ENCODE peak calls at places on chromosomes 5 and 9, in eight cellular contexts. L is RWPE1; C is CD4-positive, alpha-beta memory T cell; T is cardiac muscle cell; N is PC-3; O is prostate gland; K is ovary; Y is left ventricle myocardium inferior. B is an unnamed sample.

GRCh38 chr9:96495341-96495740 is 45.4 kb downstream of the HABP4 start:
- DNase-seq in L (no peak), O (no peak), C (no peak), K (no peak), T (no peak), N (no peak), Y (no peak), B (peak)

GRCh38 chr5:179272326-179273073 is 72.8 kb downstream of the ADAMTS2 start:
- DNase-seq in T (no peak), K (peak), L (no peak), O (no peak), Y (peak), C (no peak), N (no peak), B (peak)

GRCh38 chr9:138112090-138112748 is 234.6 kb downstream of the CACNA1B start:
- DNase-seq in C (no peak), O (no peak), Y (no peak), T (no peak), K (no peak), N (no peak), L (no peak), B (no peak)

GRCh38 chr5:96572864-96573512 is 89.2 kb upstream of the CAST start:
- DNase-seq in Y (no peak), L (peak), C (no peak), T (no peak), K (no peak), O (no peak), N (peak), B (no peak)

GRCh38 chr5:25448646-25449045 is 803.9 kb upstream of the CDH10 start:
- DNase-seq in K (no peak), N (no peak), L (no peak), O (peak), C (no peak), Y (no peak), T (peak), B (no peak)

GRCh38 chr5:56402273-56403223 is 169.4 kb upstream of the ANKRD55 start:
- DNase-seq in T (peak), Y (no peak), K (no peak), O (no peak), L (no peak), C (no peak), N (no peak), B (no peak)

GRCh38 chr5:122118356-122118948 is 10.9 kb upstream of the ZNF474 start:
- DNase-seq in T (no peak), L (no peak), C (no peak), Y (no peak), O (no peak), N (no peak), K (no peak), B (no peak)

GRCh38 chr9:34994429-34995287 is 5.1 kb downstream of the DNAJB5 start:
- DNase-seq in O (peak), T (peak), L (peak), K (no peak), C (no peak), N (peak), Y (no peak), B (no peak)

GRCh38 chr5:92801921-92802320 is 779.1 kb downstream of the NR2F1-AS1 start:
- DNase-seq in K (no peak), C (no peak), L (no peak), N (no peak), T (peak), O (no peak), Y (no peak), B (no peak)

GRCh38 chr9:84145031-84145430 is 164.4 kb downstream of the RMI1 start:
- DNase-seq in O (no peak), N (no peak), K (no peak), T (no peak), L (no peak), Y (no peak), C (no peak), B (no peak)

GRCh38 chr5:151021771-151022170 is 1.4 kb downstream of the GPX3 start:
- DNase-seq in T (no peak), Y (no peak), N (no peak), K (no peak), O (no peak), L (no peak), C (no peak), B (no peak)

GRCh38 chr5:54388411-54388810 is 67.1 kb upstream of the HSPB3 start:
- DNase-seq in C (no peak), L (no peak), Y (no peak), N (no peak), K (no peak), T (no peak), O (no peak), B (no peak)

GRCh38 chr5:171908638-171909037 is 97.8 kb downstream of the FBXW11 start:
- DNase-seq in O (peak), L (no peak), N (no peak), Y (no peak), T (no peak), K (no peak), C (no peak), B (no peak)

GRCh38 chr5:565782-566445 is 41.7 kb upstream of the SLC9A3 start:
- DNase-seq in K (no peak), N (peak), T (no peak), C (no peak), Y (no peak), L (peak), O (no peak), B (no peak)

GRCh38 chr5:24633705-24634325 is 11.0 kb downstream of the CDH10 start:
- DNase-seq in T (peak), K (no peak), N (peak), Y (no peak), O (no peak), C (no peak), L (peak), B (no peak)

GRCh38 chr5:39608024-39608423 is 183.2 kb upstream of the DAB2 start:
- DNase-seq in L (no peak), K (no peak), O (no peak), C (no peak), T (no peak), N (no peak), Y (no peak), B (no peak)

GRCh38 chr9:111237447-111237846 is 92.6 kb downstream of the OR2K2 start:
- DNase-seq in L (no peak), Y (no peak), T (no peak), C (no peak), K (no peak), O (no peak), N (no peak), B (no peak)

GRCh38 chr9:13144176-13144820 is 135.2 kb downstream of the MPDZ start:
- DNase-seq in O (no peak), C (no peak), N (no peak), Y (no peak), T (no peak), K (no peak), L (no peak), B (no peak)

GRCh38 chr9:88535226-88535931 is 401 bp downstream of the NXNL2 start:
- DNase-seq in N (no peak), C (no peak), O (peak), K (peak), L (no peak), Y (no peak), T (peak), B (no peak)

GRCh38 chr9:101716629-101717028 is 21.8 kb downstream of the GRIN3A start:
- DNase-seq in L (no peak), C (no peak), N (no peak), K (no peak), O (no peak), Y (no peak), T (no peak), B (no peak)

GRCh38 chr9:126528111-126528510 is 85.6 kb upstream of the LMX1B start:
- DNase-seq in N (no peak), Y (no peak), K (no peak), C (no peak), T (no peak), O (no peak), L (no peak), B (peak)

GRCh38 chr9:87554177-87554940 is 56.7 kb downstream of the DAPK1 start:
- DNase-seq in K (no peak), Y (no peak), N (no peak), O (no peak), L (no peak), T (no peak), C (no peak), B (no peak)

GRCh38 chr9:126915281-126915816 is 767 bp downstream of the RALGPS1 start:
- DNase-seq in T (peak), K (peak), Y (peak), O (peak), L (peak), C (peak), N (peak), B (peak)

GRCh38 chr5:98106116-98107088 is 667.1 kb upstream of the RGMB start:
- DNase-seq in C (no peak), N (no peak), T (no peak), K (no peak), O (no peak), Y (no peak), L (no peak), B (no peak)

GRCh38 chr5:78533356-78533755 is 115.2 kb downstream of the LHFPL2 start:
- DNase-seq in Y (no peak), K (no peak), T (no peak), N (peak), O (no peak), L (no peak), C (no peak), B (no peak)

GRCh38 chr5:112967520-112968083 is 9.0 kb upstream of the DCP2 start:
- DNase-seq in Y (no peak), O (no peak), L (no peak), K (no peak), T (no peak), N (no peak), C (no peak), B (no peak)

GRCh38 chr5:98872679-98873078 is 56.1 kb downstream of the CHD1 start:
- DNase-seq in K (no peak), T (no peak), C (no peak), O (no peak), Y (no peak), N (peak), L (peak), B (no peak)

GRCh38 chr9:18822850-18823249 is 210.2 kb downstream of the SAXO1 start:
- DNase-seq in T (no peak), K (no peak), L (no peak), C (no peak), Y (no peak), O (no peak), N (no peak), B (no peak)
- H3K27ac ChIP-seq in T (no peak), K (no peak), L (no peak), C (no peak), Y (no peak), O (no peak), N (no peak), B (no peak)

GRCh38 chr5:80230269-80230992 is 25.4 kb downstream of the SERINC5 start:
- DNase-seq in C (no peak), Y (no peak), K (no peak), L (no peak), T (no peak), N (no peak), O (no peak), B (no peak)
- H3K27ac ChIP-seq in C (no peak), Y (no peak), K (no peak), L (no peak), T (peak), N (peak), O (no peak), B (no peak)

GRCh38 chr9:114083693-114084092 is 5.6 kb upstream of the AMBP start:
- DNase-seq in T (no peak), N (no peak), Y (no peak), O (no peak), C (no peak), K (no peak), L (no peak), B (no peak)
- H3K27ac ChIP-seq in T (no peak), N (no peak), Y (no peak), O (no peak), C (no peak), K (no peak), L (no peak), B (no peak)

GRCh38 chr9:22054529-22054928 is 45.4 kb upstream of the CDKN2B start:
- DNase-seq in C (no peak), Y (no peak), L (no peak), K (no peak), N (no peak), O (no peak), T (no peak), B (no peak)

GRCh38 chr9:22054076-22054475 is 45.0 kb upstream of the CDKN2B start:
- DNase-seq in N (no peak), T (no peak), K (no peak), O (no peak), C (no peak), Y (no peak), L (no peak), B (no peak)

GRCh38 chr9:22050924-22051323 is 41.8 kb upstream of the CDKN2B start:
- DNase-seq in O (no peak), L (no peak), K (no peak), N (no peak), C (no peak), T (no peak), Y (no peak), B (no peak)

GRCh38 chr9:22053178-22053577 is 44.1 kb upstream of the CDKN2B start:
- DNase-seq in N (peak), Y (no peak), O (no peak), L (no peak), T (no peak), K (no peak), C (no peak), B (no peak)

DNA sequence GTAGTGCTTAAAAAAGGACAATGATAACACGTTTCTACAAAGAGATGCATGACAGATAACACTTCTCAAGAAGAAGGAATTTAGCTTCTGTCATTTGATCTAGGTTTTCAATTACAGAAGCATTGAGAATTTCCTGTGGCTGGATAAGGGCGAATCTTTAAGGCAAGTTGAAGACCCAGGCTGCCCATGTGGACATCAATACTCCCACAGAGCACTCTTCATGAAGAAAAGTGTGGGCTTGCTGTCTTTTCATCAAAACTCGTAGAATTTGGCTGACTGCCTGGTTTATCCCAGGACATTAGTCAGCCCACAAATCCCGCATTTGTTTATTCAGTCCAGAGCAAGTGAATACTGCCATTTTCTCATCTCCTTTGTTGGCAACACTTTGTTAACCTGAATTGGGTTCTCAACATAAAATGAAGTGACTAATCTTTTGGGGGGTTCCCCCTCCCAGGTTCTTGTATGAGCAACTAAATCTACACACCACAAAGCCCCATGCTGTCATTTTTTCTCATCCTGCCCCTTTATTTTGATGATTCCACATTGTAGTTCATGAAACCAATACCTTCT is 43.4 kb upstream of the CDKN2B start:
- DNase-seq in O (no peak), C (peak), Y (no peak), L (peak), K (no peak), N (peak), T (no peak), B (no peak)
- H3K27ac ChIP-seq in O (no peak), C (no peak), Y (no peak), L (no peak), K (no peak), N (peak), T (no peak), B (no peak)

GRCh38 chr5:72286798-72287197 is 33.2 kb downstream of the MRPS27 start:
- DNase-seq in Y (no peak), L (no peak), O (no peak), K (no peak), N (no peak), T (no peak), C (no peak), B (no peak)
- H3K27ac ChIP-seq in Y (peak), L (no peak), O (no peak), K (no peak), N (no peak), T (peak), C (no peak), B (no peak)

DNA sequence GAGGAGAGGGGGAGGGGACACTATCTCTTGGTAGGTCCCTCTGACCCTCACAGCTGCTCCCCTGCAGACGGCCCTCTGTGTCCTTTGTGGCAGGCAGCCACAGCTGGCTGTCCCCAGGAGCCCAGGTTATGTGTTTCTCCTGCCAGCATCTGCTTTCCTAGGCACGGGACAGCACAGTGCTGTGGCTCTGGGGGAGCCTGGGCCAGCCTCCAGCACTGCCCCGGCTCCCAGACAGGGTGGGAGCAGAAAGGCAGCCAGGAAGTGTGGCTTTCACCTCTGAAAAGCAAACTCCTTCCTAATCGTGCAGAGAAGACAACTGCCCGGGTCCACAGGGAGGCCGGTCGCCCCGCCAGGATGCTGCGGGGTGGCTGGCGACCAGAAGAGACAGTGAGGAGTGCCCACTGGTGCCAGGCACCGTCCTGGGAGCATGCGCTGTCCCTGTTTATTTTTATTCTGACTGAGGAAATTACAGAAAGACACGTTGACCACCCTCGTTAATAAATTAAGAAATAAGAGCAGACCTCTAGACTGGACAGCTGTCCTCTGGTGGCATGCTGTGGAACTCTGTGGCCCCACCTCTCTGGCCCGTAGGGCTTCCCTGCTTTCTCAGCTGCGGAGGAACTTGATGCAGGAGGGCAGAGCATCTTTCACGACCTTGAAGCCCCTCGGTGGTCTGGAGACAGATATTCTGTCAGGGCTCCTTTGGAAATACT is 240.3 kb downstream of the FANCC start:
- DNase-seq in Y (no peak), N (no peak), O (no peak), C (no peak), T (no peak), L (no peak), K (peak), B (no peak)
- H3K27ac ChIP-seq in Y (peak), N (no peak), O (peak), C (no peak), T (no peak), L (peak), K (no peak), B (peak)

GRCh38 chr9:93183106-93183662 is 755 bp upstream of the WNK2 start:
- DNase-seq in T (no peak), N (no peak), Y (no peak), L (no peak), K (no peak), C (no peak), O (no peak), B (no peak)

GRCh38 chr9:93182572-93182971 is 1.4 kb upstream of the WNK2 start:
- DNase-seq in K (no peak), T (no peak), N (no peak), C (no peak), O (no peak), Y (no peak), L (no peak), B (no peak)

GRCh38 chr9:93184439-93185221 is 691 bp downstream of the WNK2 start:
- DNase-seq in Y (no peak), O (no peak), N (peak), L (peak), T (peak), K (no peak), C (no peak), B (no peak)

GRCh38 chr9:93185261-93186150 is 1.6 kb downstream of the WNK2 start:
- DNase-seq in O (no peak), N (peak), K (no peak), L (no peak), Y (no peak), T (no peak), C (no peak), B (no peak)

DNA sequence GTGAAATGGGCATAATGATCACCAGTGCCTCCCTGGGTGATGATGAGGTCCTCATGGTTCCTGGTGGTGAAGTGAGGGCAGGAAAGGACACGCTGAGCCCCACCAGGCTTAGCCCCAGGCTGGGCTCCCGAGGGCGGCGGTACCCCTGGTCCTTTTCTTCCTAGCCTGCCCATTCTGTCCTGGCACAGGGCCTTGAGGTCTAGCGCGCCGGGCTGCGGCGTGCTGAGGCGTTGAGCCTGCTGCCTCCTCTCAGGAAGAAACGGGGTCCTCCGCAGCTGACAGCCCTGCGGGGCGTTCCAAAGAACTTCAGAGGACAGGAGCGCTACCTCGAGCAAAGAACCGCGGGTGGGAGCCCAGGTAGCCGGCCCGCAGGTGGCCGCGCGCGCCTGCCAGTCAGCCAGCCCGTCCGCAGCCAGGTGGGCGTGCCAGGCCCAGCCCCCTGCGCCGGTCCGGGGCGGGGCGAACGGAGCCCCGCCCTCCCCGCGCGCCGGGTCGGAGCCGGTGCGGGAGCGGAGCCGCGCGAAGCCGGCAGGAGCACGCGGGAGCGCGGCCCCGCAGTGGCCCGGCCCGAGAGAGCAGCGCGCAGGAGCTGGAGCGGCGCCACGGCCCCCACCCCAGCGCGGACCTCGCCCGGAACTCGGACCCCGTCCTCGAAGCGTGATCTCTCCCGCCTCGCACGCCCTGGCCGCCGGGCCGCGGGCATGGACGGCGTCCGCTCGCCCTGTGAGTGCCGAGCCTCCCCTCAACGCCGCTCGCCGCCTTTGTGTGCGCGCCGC is at the start of gene WNK2:
- DNase-seq in O (peak), C (peak), T (peak), N (peak), L (peak), K (peak), Y (no peak), B (no peak)
- H3K27ac ChIP-seq in O (peak), C (no peak), T (no peak), N (no peak), L (no peak), K (no peak), Y (peak), B (no peak)

GRCh38 chr5:111243353-111243752 is 19.2 kb downstream of the CAMK4 start:
- DNase-seq in K (no peak), N (peak), T (no peak), C (no peak), O (no peak), L (no peak), Y (no peak), B (no peak)
- H3K27ac ChIP-seq in K (no peak), N (no peak), T (no peak), C (no peak), O (no peak), L (no peak), Y (no peak), B (no peak)

B was measured in lower lobe of right lung.